ENCODE peak calls at places on chromosomes 16 and 17, in ten cellular contexts. O, N, C, W, L, F, S, M, B and Y are unnamed samples.

GRCh38 chr17:58270476-58271290 is 10.1 kb downstream of the MPO start:
- DNase-seq in O (no peak), N (no peak), C (no peak), W (no peak), L (no peak), F (no peak), S (no peak), M (no peak), B (no peak), Y (no peak)

GRCh38 chr16:3983081-3983520 is 102.6 kb upstream of the CREBBP start:
- DNase-seq in O (peak), N (peak), C (no peak), W (no peak), L (no peak), F (no peak), S (peak), M (peak), B (peak), Y (peak)

GRCh38 chr17:80264048-80264792 is 3.6 kb downstream of the RNF213 start:
- DNase-seq in O (no peak), N (no peak), C (no peak), W (peak), L (no peak), F (peak), S (peak), M (no peak), B (no peak), Y (no peak)

GRCh38 chr17:50028207-50029120 is 27.4 kb upstream of the ITGA3 start:
- DNase-seq in O (peak), N (no peak), C (no peak), W (no peak), L (no peak), F (no peak), S (no peak), M (peak), B (no peak), Y (no peak)

GRCh38 chr17:27343294-27343693 is 49.4 kb downstream of the WSB1 start:
- DNase-seq in O (no peak), N (no peak), C (no peak), W (no peak), L (no peak), F (no peak), S (no peak), M (no peak), B (no peak), Y (no peak)

GRCh38 chr16:15949210-15950166 is at the start of gene ABCC1:
- DNase-seq in O (no peak), N (peak), C (peak), W (peak), L (no peak), F (peak), S (peak), M (peak), B (peak), Y (peak)

GRCh38 chr16:50881331-50881830 is 139.5 kb downstream of the CYLD start:
- DNase-seq in O (peak), N (no peak), C (no peak), W (no peak), L (no peak), F (no peak), S (no peak), M (no peak), B (no peak), Y (no peak)

GRCh38 chr17:40491486-40491885 is 9.9 kb downstream of the TNS4 start:
- DNase-seq in O (no peak), N (no peak), C (no peak), W (no peak), L (no peak), F (no peak), S (no peak), M (no peak), B (no peak), Y (no peak)

GRCh38 chr17:59503489-59503888 is 61.9 kb upstream of the DHX40 start:
- DNase-seq in O (no peak), N (no peak), C (no peak), W (no peak), L (no peak), F (no peak), S (no peak), M (no peak), B (no peak), Y (no peak)

GRCh38 chr17:19348806-19349205 is 13.7 kb downstream of the B9D1 start:
- DNase-seq in O (no peak), N (no peak), C (no peak), W (no peak), L (no peak), F (no peak), S (no peak), M (no peak), B (no peak), Y (no peak)

GRCh38 chr16:28596115-28596630 is 677 bp downstream of the SULT1A2 start:
- DNase-seq in O (no peak), N (no peak), C (no peak), W (no peak), L (no peak), F (no peak), S (no peak), M (no peak), B (no peak), Y (no peak)

GRCh38 chr16:83231771-83232170 is 576.0 kb upstream of the HSBP1 start:
- DNase-seq in O (no peak), N (no peak), C (no peak), W (no peak), L (no peak), F (no peak), S (no peak), M (no peak), B (no peak), Y (no peak)

GRCh38 chr17:3695129-3695722 is 729 bp downstream of the P2RX5 start:
- DNase-seq in O (no peak), N (no peak), C (no peak), W (no peak), L (no peak), F (no peak), S (no peak), M (no peak), B (no peak), Y (no peak)

GRCh38 chr16:77169650-77170236 is 21.2 kb upstream of the MON1B start:
- DNase-seq in O (peak), N (peak), C (no peak), W (no peak), L (no peak), F (peak), S (peak), M (no peak), B (peak), Y (no peak)

GRCh38 chr17:15479697-15480096 is 12.3 kb upstream of the CDRT4 start:
- DNase-seq in O (no peak), N (no peak), C (no peak), W (no peak), L (no peak), F (no peak), S (no peak), M (no peak), B (no peak), Y (no peak)

GRCh38 chr17:77700165-77700881 is 258.2 kb upstream of the TNRC6C start:
- DNase-seq in O (no peak), N (no peak), C (no peak), W (no peak), L (no peak), F (no peak), S (no peak), M (no peak), B (no peak), Y (no peak)